ENCODE peak calls at places on chromosomes 2 and 18, in five cellular contexts. A, W, D, Z and E are unnamed samples.

GRCh38 chr2:240922982-240923537 is 16.9 kb downstream of the CROCC2 start:
- DNase-seq in A (peak; percentile 47), W (peak; percentile 71), D (peak; percentile 19), Z (no peak), E (no peak)

GRCh38 chr2:151560289-151560688 is 150.6 kb downstream of the RIF1 start:
- DNase-seq in A (peak; percentile 52), W (peak; percentile 7), D (no peak), Z (no peak), E (no peak)

GRCh38 chr2:38130877-38131276 is 54.9 kb upstream of the CYP1B1 start:
- DNase-seq in A (no peak), W (no peak), D (no peak), Z (no peak), E (no peak)

GRCh38 chr2:85514323-85514722 is 24.6 kb upstream of the MAT2A start:
- DNase-seq in A (no peak), W (no peak), D (no peak), Z (no peak), E (no peak)

GRCh38 chr2:65458999-65459398 is 26.6 kb upstream of the SPRED2 start:
- DNase-seq in A (no peak), W (no peak), D (no peak), Z (no peak), E (no peak)

GRCh38 chr18:48994044-48994651 is 43.4 kb upstream of the SMAD7 start:
- DNase-seq in A (no peak), W (no peak), D (no peak), Z (no peak), E (no peak)

GRCh38 chr2:228094377-228094921 is 87.0 kb downstream of the SPHKAP start:
- DNase-seq in A (no peak), W (no peak), D (no peak), Z (no peak), E (no peak)

GRCh38 chr2:100065029-100065428 is 77.4 kb downstream of the AFF3 start:
- DNase-seq in A (no peak), W (no peak), D (no peak), Z (no peak), E (no peak)

GRCh38 chr2:120308038-120308910 is 37.7 kb upstream of the INHBB start:
- DNase-seq in A (no peak), W (no peak), D (no peak), Z (no peak), E (no peak)

GRCh38 chr18:39360072-39360471 is 1794.5 kb upstream of the CELF4 start:
- DNase-seq in A (no peak), W (no peak), D (no peak), Z (no peak), E (no peak)

GRCh38 chr2:224816816-224817215 is 100.7 kb upstream of the CCDC195 start:
- DNase-seq in A (no peak), W (peak; percentile 45), D (no peak), Z (no peak), E (no peak)

GRCh38 chr2:73588177-73588576 is 54.0 kb downstream of the NAT8 start:
- DNase-seq in A (no peak), W (peak; percentile 3), D (no peak), Z (no peak), E (no peak)

GRCh38 chr2:238427435-238428162 is 872 bp downstream of the ASB1 start:
- DNase-seq in A (peak; percentile 68), W (no peak), D (no peak), Z (no peak), E (no peak)

GRCh38 chr2:96143848-96144480 is 1.3 kb downstream of the DUSP2 start:
- DNase-seq in A (no peak), W (no peak), D (peak; percentile 81), Z (no peak), E (no peak)

GRCh38 chr2:86661333-86661732 is 37.7 kb upstream of the RNF103 start:
- DNase-seq in A (no peak), W (no peak), D (no peak), Z (no peak), E (no peak)

GRCh38 chr2:121256720-121257475 is 28.1 kb downstream of the TFCP2L1 start:
- DNase-seq in A (no peak), W (no peak), D (no peak), Z (no peak), E (no peak)

GRCh38 chr2:69196327-69197117 is 183.5 kb downstream of the ANTXR1 start:
- DNase-seq in A (no peak), W (no peak), D (no peak), Z (no peak), E (no peak)

GRCh38 chr2:137910641-137911040 is 53.6 kb upstream of the HNMT start:
- DNase-seq in A (no peak), W (peak; percentile 22), D (no peak), Z (no peak), E (no peak)

GRCh38 chr2:150107816-150108215 is 379.7 kb downstream of the RND3 start:
- DNase-seq in A (no peak), W (no peak), D (no peak), Z (no peak), E (no peak)

GRCh38 chr2:152406119-152406835 is 71.3 kb downstream of the FMNL2 start:
- DNase-seq in A (no peak), W (no peak), D (no peak), Z (no peak), E (no peak)

GRCh38 chr18:7926526-7926925 is 359.4 kb downstream of the PTPRM start:
- DNase-seq in A (no peak), W (no peak), D (peak; percentile 43), Z (no peak), E (no peak)

GRCh38 chr2:170597705-170598420 is 117.3 kb upstream of the SP5 start:
- DNase-seq in A (no peak), W (no peak), D (no peak), Z (no peak), E (no peak)

GRCh38 chr2:8472545-8473361 is 209.1 kb upstream of the ID2 start:
- DNase-seq in A (peak; percentile 68), W (no peak), D (no peak), Z (no peak), E (no peak)

GRCh38 chr2:235050992-235051351 is 99.2 kb downstream of the SH3BP4 start:
- DNase-seq in A (peak; percentile 97), W (peak; percentile 99), D (no peak), Z (peak; percentile 72), E (no peak)

GRCh38 chr2:50143822-50144575 is 887.9 kb downstream of the NRXN1 start:
- DNase-seq in A (no peak), W (peak; percentile 68), D (no peak), Z (no peak), E (no peak)

GRCh38 chr2:174552891-174553290 is 44.7 kb downstream of the WIPF1 start:
- DNase-seq in A (no peak), W (no peak), D (no peak), Z (no peak), E (no peak)

GRCh38 chr2:96872591-96873349 is 2.9 kb upstream of the SEMA4C start:
- DNase-seq in A (no peak), W (no peak), D (no peak), Z (no peak), E (no peak)

GRCh38 chr18:54734059-54734458 is 94.2 kb upstream of the RAB27B start:
- DNase-seq in A (peak; percentile 55), W (no peak), D (no peak), Z (no peak), E (no peak)

GRCh38 chr2:239548491-239548890 is 147.7 kb upstream of the HDAC4 start:
- DNase-seq in A (no peak), W (no peak), D (no peak), Z (no peak), E (peak; percentile 54)

DNA sequence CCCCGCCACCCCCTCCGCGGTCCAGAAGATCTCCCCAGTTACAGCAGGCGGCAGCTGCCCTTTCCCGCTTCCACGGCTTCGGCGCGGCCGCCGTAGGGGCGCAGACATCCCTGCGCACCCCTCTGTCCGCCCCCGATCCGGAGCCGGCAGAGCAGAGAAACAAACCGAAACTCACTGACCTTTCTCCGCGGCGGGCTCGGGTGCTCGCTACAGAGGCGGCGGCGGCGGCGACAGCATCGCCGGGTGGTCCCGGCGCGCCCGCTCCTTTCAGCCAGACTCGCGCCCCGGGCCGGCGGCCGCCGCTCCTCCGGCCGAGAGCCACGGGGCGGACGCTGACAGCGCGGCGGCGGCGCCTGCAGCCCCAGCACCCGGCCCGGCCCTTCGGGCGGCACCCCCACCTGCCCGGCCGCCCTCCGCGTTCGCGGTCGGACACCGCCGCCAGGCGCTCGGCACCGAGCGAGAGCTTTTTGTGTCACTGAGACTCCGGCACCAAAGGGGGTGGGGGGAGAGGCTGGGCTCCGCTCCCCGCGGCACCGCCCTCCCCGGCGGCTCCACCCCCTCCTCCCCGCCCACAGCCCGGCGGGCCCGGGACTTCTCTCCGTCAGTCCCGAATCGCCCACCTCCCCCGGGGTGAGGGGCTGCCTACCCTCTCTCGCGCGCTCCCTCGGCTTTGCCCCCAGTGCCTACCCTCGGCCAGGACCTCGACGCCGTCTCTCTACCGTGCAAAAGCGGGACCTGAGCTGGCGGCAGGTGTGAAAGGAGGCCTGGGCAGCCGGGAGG is 1.4 kb upstream of the RNF152 start:
- DNase-seq in A (peak; percentile 89), W (peak; percentile 85), D (peak; percentile 82), Z (peak; percentile 64), E (peak; percentile 75)
- TF ChIP-seq CTCF in A (no peak), W (peak; percentile 28), D (no peak), Z (peak; percentile 62), E (no peak)

GRCh38 chr18:34314847-34315246 is 90.1 kb upstream of the NOL4 start:
- DNase-seq in A (no peak), W (no peak), D (no peak), Z (no peak), E (no peak)
- H3K9me3 ChIP-seq in A (no peaks in the 10 kb centered on the region), W (no peaks in the 10 kb centered on the region), D (no peaks in the 10 kb centered on the region), Z (no peaks in the 10 kb centered on the region), E (no peaks in the 10 kb centered on the region)

DNA sequence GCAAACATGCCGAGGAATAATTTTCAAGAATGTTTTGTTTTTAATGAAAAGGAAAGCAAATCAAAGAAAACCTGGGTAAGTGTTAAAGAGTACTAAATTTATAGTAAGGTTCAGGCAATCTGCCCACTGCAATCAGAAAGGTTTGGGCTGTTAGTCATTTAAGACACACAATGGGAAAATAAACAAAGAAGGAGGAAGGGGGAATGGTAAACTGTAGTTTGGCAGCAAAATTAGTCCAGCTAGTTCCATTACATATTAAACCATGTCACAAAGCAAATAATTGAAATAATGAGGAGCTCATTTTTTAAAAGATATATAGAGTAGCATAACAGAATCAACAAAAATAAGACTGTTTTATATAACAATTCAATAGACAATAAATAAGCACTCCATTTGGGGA is 87.4 kb upstream of the COPS8 start:
- DNase-seq in A (no peak), W (no peak), D (no peak), Z (no peak), E (no peak)
- H3K27ac ChIP-seq in A (no peak overlapping the region), W (no peak overlapping the region), D (no peak overlapping the region), Z (no peak overlapping the region), E (no peak overlapping the region)

GRCh38 chr2:25402477-25402876 is 60.8 kb upstream of the DNMT3A start:
- DNase-seq in A (no peak), W (no peak), D (no peak), Z (no peak), E (no peak)
- TF ChIP-seq CTCF in A (no peak), W (no peak), D (no peak), Z (no peak), E (no peak)

GRCh38 chr2:31707992-31708391 is 127.3 kb upstream of the SRD5A2 start:
- DNase-seq in A (no peak), W (no peak), D (no peak), Z (no peak), E (no peak)
- H3K9me3 ChIP-seq in A (no peaks in the 10 kb centered on the region), W (no peaks in the 10 kb centered on the region), D (no peaks in the 10 kb centered on the region), Z (no peaks in the 10 kb centered on the region), E (no peaks in the 10 kb centered on the region)

DNA sequence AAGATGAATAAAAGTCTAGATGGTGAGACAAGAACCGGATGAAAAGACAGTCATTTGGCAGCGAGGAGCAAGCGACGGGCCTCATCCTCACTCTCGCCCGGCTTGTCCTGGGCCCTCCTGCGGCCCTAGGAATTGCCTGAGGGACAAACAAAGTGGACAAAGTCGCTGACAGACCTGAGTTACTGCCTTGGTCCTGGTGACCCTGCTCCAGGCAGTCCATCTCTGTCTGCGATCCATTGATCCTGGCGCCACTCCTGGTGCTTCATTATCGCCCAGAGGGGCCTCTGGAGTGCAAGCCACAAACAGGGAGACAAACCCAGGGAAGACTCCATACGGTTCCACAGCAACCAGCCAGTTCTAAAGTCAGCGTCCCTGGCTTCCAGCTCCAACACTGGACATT is 24.3 kb upstream of the PUM2 start:
- DNase-seq in A (no peak), W (no peak), D (no peak), Z (no peak), E (no peak)
- H3K27ac ChIP-seq in A (no peak overlapping the region), W (no peak overlapping the region), D (no peak overlapping the region), Z (no peak overlapping the region), E (no peak overlapping the region)